ENCODE peak calls at places on chromosome 15, in four cellular contexts. U is CD8-positive, alpha-beta memory T cell; G is mammary epithelial cell; F is A549. K is an unnamed sample.

GRCh38 chr15:32844118-32844711 is 126.4 kb downstream of the GREM1 start:
- DNase-seq in F (peak), U (no peak), G (peak), K (no peak)

GRCh38 chr15:39944711-39945110 is 10.8 kb downstream of the EIF2AK4 start:
- DNase-seq in F (no peak), G (no peak), U (no peak), K (no peak)

GRCh38 chr15:90600954-90601353 is 71.2 kb downstream of the CRTC3 start:
- DNase-seq in G (no peak), F (no peak), U (no peak), K (no peak)

GRCh38 chr15:48440084-48440483 is 108.9 kb downstream of the DUT start:
- DNase-seq in G (no peak), F (no peak), U (no peak), K (no peak)

GRCh38 chr15:52102468-52102867 is 10.1 kb downstream of the BCL2L10 start:
- DNase-seq in G (no peak), U (no peak), F (no peak), K (no peak)

GRCh38 chr15:62809968-62810260 is 232.6 kb upstream of the TPM1 start:
- DNase-seq in U (no peak), G (no peak), F (no peak), K (no peak)

GRCh38 chr15:78177447-78177873 is 28.3 kb downstream of the IDH3A start:
- DNase-seq in U (no peak), G (no peak), F (peak), K (no peak)

GRCh38 chr15:71082803-71083202 is 32.5 kb upstream of the THSD4 start:
- DNase-seq in G (no peak), U (no peak), F (no peak), K (no peak)

GRCh38 chr15:63483521-63484371 is 20.6 kb upstream of the USP3 start:
- DNase-seq in F (no peak), U (no peak), G (no peak), K (peak)

GRCh38 chr15:40277472-40277871 is 5.4 kb downstream of the ANKRD63 start:
- DNase-seq in G (no peak), U (no peak), F (no peak), K (peak)

GRCh38 chr15:88484781-88485246 is 17.3 kb downstream of the MRPS11 start:
- DNase-seq in F (no peak), U (no peak), G (no peak), K (no peak)

GRCh38 chr15:25137013-25137412 is 182.2 kb downstream of the SNRPN start:
- DNase-seq in U (no peak), F (no peak), G (no peak), K (no peak)

GRCh38 chr15:32659340-32659831 is 17.9 kb downstream of the SCG5 start:
- DNase-seq in U (no peak), F (peak), G (peak), K (peak)

GRCh38 chr15:83846847-83847246 is 192.9 kb downstream of the ADAMTSL3 start:
- DNase-seq in U (no peak), F (no peak), G (peak), K (no peak)

GRCh38 chr15:85828869-85829268 is 34.1 kb upstream of the KLHL25 start:
- DNase-seq in F (no peak), G (no peak), U (no peak), K (no peak)

GRCh38 chr15:80996247-80996646 is 4.5 kb upstream of the TLNRD1 start:
- DNase-seq in G (peak), F (no peak), U (no peak), K (no peak)

GRCh38 chr15:42060477-42060763 is 33.9 kb downstream of the PLA2G4D start:
- DNase-seq in U (no peak), G (no peak), F (no peak), K (no peak)

GRCh38 chr15:60414016-60414682 is 16.4 kb upstream of the ANXA2 start:
- DNase-seq in F (no peak), G (peak), U (no peak), K (no peak)

GRCh38 chr15:60390231-60390630 is 7.6 kb downstream of the ANXA2 start:
- DNase-seq in G (no peak), F (no peak), U (no peak), K (peak)

GRCh38 chr15:35379972-35380371 is 166.0 kb downstream of the DPH6 start:
- DNase-seq in U (no peak), G (peak), F (no peak), K (no peak)

GRCh38 chr15:77144492-77145070 is 73.7 kb upstream of the TSPAN3 start:
- DNase-seq in G (peak), F (no peak), U (no peak), K (peak)

GRCh38 chr15:76341366-76342045 is 4.9 kb downstream of the ISL2 start:
- DNase-seq in F (no peak), U (no peak), G (no peak), K (no peak)

GRCh38 chr15:54941417-54941816 is 255.3 kb downstream of the RSL24D1 start:
- DNase-seq in F (no peak), G (no peak), U (no peak), K (no peak)

GRCh38 chr15:57605491-57605890 is 13.8 kb downstream of the MYZAP start:
- DNase-seq in U (no peak), G (no peak), F (no peak), K (no peak)

GRCh38 chr15:39621961-39622360 is 41.1 kb downstream of the THBS1 start:
- DNase-seq in U (no peak), G (no peak), F (no peak), K (no peak)

GRCh38 chr15:85515212-85515611 is 134.8 kb downstream of the AKAP13 start:
- DNase-seq in G (peak), U (no peak), F (no peak), K (no peak)

GRCh38 chr15:48806151-48806550 is 4.7 kb downstream of the CEP152 start:
- DNase-seq in G (no peak), F (no peak), U (no peak), K (no peak)

GRCh38 chr15:79965836-79966630 is 5.0 kb downstream of the BCL2A1 start:
- DNase-seq in F (no peak), U (no peak), G (peak), K (no peak)

GRCh38 chr15:79494392-79494909 is 62.3 kb downstream of the MINAR1 start:
- DNase-seq in F (no peak), G (no peak), U (no peak), K (no peak)

GRCh38 chr15:25268166-25268565 is 170.7 kb downstream of the UBE3A start:
- DNase-seq in U (no peak), G (no peak), F (no peak), K (no peak)

GRCh38 chr15:96234109-96234892 is 96.2 kb upstream of the NR2F2 start:
- DNase-seq in F (no peak), G (peak), U (no peak), K (peak)

GRCh38 chr15:23504003-23504402 is 57.0 kb upstream of the GOLGA6L2 start:
- DNase-seq in G (no peak), F (no peak), U (no peak), K (no peak)

GRCh38 chr15:83694030-83694429 is 40.1 kb downstream of the ADAMTSL3 start:
- DNase-seq in G (no peak), U (no peak), F (peak), K (peak)

GRCh38 chr15:38069001-38069400 is 134.6 kb downstream of the TMCO5A start:
- DNase-seq in G (peak), U (no peak), F (peak), K (peak)

GRCh38 chr15:95604634-95605036 is 725.9 kb upstream of the NR2F2 start:
- DNase-seq in F (no peak), G (no peak), U (no peak), K (no peak)

GRCh38 chr15:40891810-40892448 is 2.3 kb upstream of the VPS18 start:
- DNase-seq in G (peak), U (no peak), F (no peak), K (peak)

GRCh38 chr15:65331811-65332210 is 27.3 kb downstream of the RNU5B-1 start:
- DNase-seq in U (no peak), F (no peak), G (no peak), K (no peak)

GRCh38 chr15:87733005-87733404 is 523.5 kb downstream of the NTRK3 start:
- DNase-seq in F (no peak), U (no peak), G (no peak), K (no peak)

GRCh38 chr15:74430510-74430951 is 3.2 kb downstream of the SEMA7A start:
- DNase-seq in G (no peak), U (no peak), F (no peak), K (no peak)

GRCh38 chr15:72196409-72197044 is 1.1 kb downstream of the GRAMD2A start:
- DNase-seq in U (no peak), G (peak), F (peak), K (no peak)

GRCh38 chr15:67068724-67069400 is 3.5 kb downstream of the SMAD3 start:
- DNase-seq in U (no peak), F (no peak), G (no peak), K (no peak)
- H3K4me3 ChIP-seq in U (peak), F (peak), G (peak), K (no peak)

GRCh38 chr15:43795997-43796396 is 3.9 kb downstream of the SERF2 start:
- DNase-seq in U (no peak), F (no peak), G (no peak), K (no peak)

GRCh38 chr15:43792761-43793493 is 807 bp downstream of the SERF2 start:
- DNase-seq in U (peak), G (peak), F (peak), K (no peak)

GRCh38 chr15:43793647-43794046 is 1.5 kb downstream of the SERF2 start:
- DNase-seq in G (no peak), F (no peak), U (no peak), K (no peak)

GRCh38 chr15:43795197-43795596 is 3.1 kb downstream of the SERF2 start:
- DNase-seq in U (no peak), F (no peak), G (no peak), K (no peak)

GRCh38 chr15:43794269-43795037 is 2.3 kb downstream of the SERF2 start:
- DNase-seq in F (no peak), G (no peak), U (no peak), K (peak)
- H3K4me3 ChIP-seq in F (no peak), G (no peak), U (no peak), K (peak)

GRCh38 chr15:101293122-101293521 is 1.9 kb downstream of the SNRPA1 start:
- DNase-seq in U (no peak), G (no peak), F (no peak), K (no peak)
- H3K4me3 ChIP-seq in U (peak), G (peak), F (peak), K (peak)

GRCh38 chr15:68608844-68609232 is 30.0 kb downstream of the CORO2B start:
- DNase-seq in F (no peak), U (no peak), G (no peak), K (no peak)
- H3K4me3 ChIP-seq in F (no peak), U (no peak), G (no peak), K (no peak)

DNA sequence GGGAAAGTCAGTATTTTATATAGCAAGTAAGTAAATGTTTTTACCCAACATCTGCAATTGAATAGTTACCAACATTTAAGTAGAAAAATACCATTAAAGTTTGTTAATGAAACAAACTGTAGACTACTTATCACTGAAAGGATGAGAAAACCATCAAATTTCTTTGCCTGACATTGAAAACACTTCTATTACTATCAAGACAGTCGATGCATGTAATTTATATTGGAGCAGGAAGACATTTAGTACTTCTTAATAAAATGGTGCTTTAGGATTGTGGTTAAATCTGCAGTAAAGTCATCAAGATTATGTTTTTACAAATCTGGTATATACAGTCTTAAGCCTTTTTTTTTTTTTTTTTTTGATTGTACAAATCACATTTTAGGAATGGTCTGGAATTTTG is 13.9 kb upstream of the CHD2 start:
- DNase-seq in U (no peak), G (peak), F (no peak), K (no peak)
- H3K4me3 ChIP-seq in U (peak), G (peak), F (peak), K (no peak)

GRCh38 chr15:45130291-45131000 is 652 bp downstream of the DUOX1 start:
- DNase-seq in U (no peak), G (no peak), F (no peak), K (no peak)
- H3K4me3 ChIP-seq in U (no peak), G (peak), F (no peak), K (no peak)